ENCODE peak calls at places on chromosomes 12 and 14, in seven cellular contexts. One of them, this sample, is unnamed. For H3K4me1, H3K27me3 and H3K9me3, the result is how much of the 10 kb centered on the place peaks cover.

GRCh38 chr14:99270491-99271287 is 1.3 kb downstream of the BCL11B start:
- DNase-seq in heart right ventricle: no peak
- DNase-seq in pancreas: no peak
- DNase-seq in uterus: no peak
- DNase-seq in cardiac muscle cell: peak
- DNase-seq in psoas muscle: no peak
- DNase-seq in tibial artery: peak
- DNase-seq in this sample: no peak

GRCh38 chr14:58864751-58865519 is 227.2 kb downstream of the DACT1 start:
- DNase-seq in uterus: no peak
- DNase-seq in pancreas: no peak
- DNase-seq in cardiac muscle cell: no peak
- DNase-seq in tibial artery: no peak
- DNase-seq in heart right ventricle: no peak
- DNase-seq in psoas muscle: no peak
- DNase-seq in this sample: no peak

GRCh38 chr12:66092559-66093269 is 37.8 kb downstream of the LLPH start:
- DNase-seq in uterus: no peak
- DNase-seq in tibial artery: no peak
- DNase-seq in cardiac muscle cell: no peak
- DNase-seq in psoas muscle: no peak
- DNase-seq in pancreas: no peak
- DNase-seq in heart right ventricle: no peak
- DNase-seq in this sample: no peak

GRCh38 chr14:33063521-33063920 is 124.8 kb downstream of the NPAS3 start:
- DNase-seq in heart right ventricle: no peak
- DNase-seq in uterus: no peak
- DNase-seq in psoas muscle: no peak
- DNase-seq in cardiac muscle cell: no peak
- DNase-seq in tibial artery: no peak
- DNase-seq in pancreas: no peak
- DNase-seq in this sample: no peak

GRCh38 chr12:4440187-4440941 is 5.3 kb downstream of the FGF6 start:
- DNase-seq in psoas muscle: no peak
- DNase-seq in cardiac muscle cell: no peak
- DNase-seq in pancreas: no peak
- DNase-seq in heart right ventricle: no peak
- DNase-seq in uterus: no peak
- DNase-seq in tibial artery: no peak
- DNase-seq in this sample: peak

GRCh38 chr12:95700316-95700785 is 90.2 kb downstream of the NTN4 start:
- DNase-seq in psoas muscle: no peak
- DNase-seq in cardiac muscle cell: no peak
- DNase-seq in tibial artery: no peak
- DNase-seq in pancreas: no peak
- DNase-seq in heart right ventricle: no peak
- DNase-seq in uterus: no peak
- DNase-seq in this sample: peak

GRCh38 chr14:90419200-90419599 is 22.4 kb downstream of the CALM1 start:
- DNase-seq in cardiac muscle cell: no peak
- DNase-seq in heart right ventricle: peak
- DNase-seq in tibial artery: peak
- DNase-seq in pancreas: peak
- DNase-seq in uterus: peak
- DNase-seq in psoas muscle: peak
- DNase-seq in this sample: peak

GRCh38 chr14:33343016-33343415 is 404.3 kb downstream of the NPAS3 start:
- DNase-seq in uterus: no peak
- DNase-seq in heart right ventricle: no peak
- DNase-seq in psoas muscle: no peak
- DNase-seq in pancreas: no peak
- DNase-seq in cardiac muscle cell: no peak
- DNase-seq in tibial artery: no peak
- DNase-seq in this sample: no peak

GRCh38 chr12:26823391-26823790 is 9.6 kb downstream of the ITPR2 start:
- DNase-seq in heart right ventricle: no peak
- DNase-seq in uterus: no peak
- DNase-seq in tibial artery: no peak
- DNase-seq in pancreas: no peak
- DNase-seq in cardiac muscle cell: no peak
- DNase-seq in psoas muscle: no peak
- DNase-seq in this sample: no peak

GRCh38 chr12:71947645-71948105 is 9.0 kb downstream of the TPH2 start:
- DNase-seq in pancreas: no peak
- DNase-seq in cardiac muscle cell: no peak
- DNase-seq in tibial artery: no peak
- DNase-seq in uterus: no peak
- DNase-seq in heart right ventricle: no peak
- DNase-seq in psoas muscle: peak
- DNase-seq in this sample: no peak

GRCh38 chr12:34033628-34034296 is 11.5 kb downstream of the ALG10 start:
- DNase-seq in heart right ventricle: no peak
- DNase-seq in cardiac muscle cell: peak
- DNase-seq in uterus: no peak
- DNase-seq in pancreas: no peak
- DNase-seq in tibial artery: no peak
- DNase-seq in psoas muscle: no peak
- DNase-seq in this sample: no peak

GRCh38 chr12:2052861-2053674 is at the start of gene CACNA1C:
- DNase-seq in cardiac muscle cell: peak
- DNase-seq in tibial artery: peak
- DNase-seq in psoas muscle: peak
- DNase-seq in pancreas: no peak
- DNase-seq in uterus: peak
- DNase-seq in heart right ventricle: peak
- DNase-seq in this sample: peak

GRCh38 chr12:103877934-103878510 is 37.0 kb upstream of the NT5DC3 start:
- DNase-seq in tibial artery: no peak
- DNase-seq in cardiac muscle cell: peak
- DNase-seq in uterus: no peak
- DNase-seq in heart right ventricle: no peak
- DNase-seq in psoas muscle: peak
- DNase-seq in pancreas: no peak
- DNase-seq in this sample: peak

GRCh38 chr12:107461222-107461980 is 224.2 kb upstream of the PWP1 start:
- DNase-seq in cardiac muscle cell: no peak
- DNase-seq in heart right ventricle: no peak
- DNase-seq in psoas muscle: no peak
- DNase-seq in tibial artery: no peak
- DNase-seq in pancreas: no peak
- DNase-seq in uterus: no peak
- DNase-seq in this sample: peak

GRCh38 chr14:37232907-37233481 is 35.3 kb downstream of the MIPOL1 start:
- DNase-seq in psoas muscle: no peak
- DNase-seq in uterus: no peak
- DNase-seq in tibial artery: no peak
- DNase-seq in cardiac muscle cell: peak
- DNase-seq in pancreas: no peak
- DNase-seq in heart right ventricle: no peak
- DNase-seq in this sample: no peak

GRCh38 chr14:69317780-69318179 is 57.8 kb downstream of the GALNT16 start:
- DNase-seq in cardiac muscle cell: no peak
- DNase-seq in pancreas: no peak
- DNase-seq in psoas muscle: no peak
- DNase-seq in tibial artery: peak
- DNase-seq in uterus: peak
- DNase-seq in heart right ventricle: no peak
- DNase-seq in this sample: peak

GRCh38 chr12:109885616-109886015 is 5.3 kb upstream of the GLTP start:
- DNase-seq in psoas muscle: no peak
- DNase-seq in heart right ventricle: no peak
- DNase-seq in tibial artery: no peak
- DNase-seq in uterus: no peak
- DNase-seq in pancreas: no peak
- DNase-seq in cardiac muscle cell: no peak
- DNase-seq in this sample: peak

GRCh38 chr12:78473136-78473535 is 391.4 kb upstream of the SYT1 start:
- DNase-seq in uterus: no peak
- DNase-seq in psoas muscle: no peak
- DNase-seq in cardiac muscle cell: no peak
- DNase-seq in tibial artery: no peak
- DNase-seq in heart right ventricle: no peak
- DNase-seq in pancreas: no peak
- DNase-seq in this sample: no peak

GRCh38 chr12:90627180-90627896 is 327.6 kb downstream of the CCER1 start:
- DNase-seq in tibial artery: no peak
- DNase-seq in heart right ventricle: no peak
- DNase-seq in cardiac muscle cell: no peak
- DNase-seq in uterus: no peak
- DNase-seq in pancreas: no peak
- DNase-seq in psoas muscle: no peak
- DNase-seq in this sample: no peak

GRCh38 chr12:124620606-124621295 is 53.3 kb upstream of the NCOR2 start:
- DNase-seq in pancreas: no peak
- DNase-seq in tibial artery: no peak
- DNase-seq in uterus: no peak
- DNase-seq in heart right ventricle: no peak
- DNase-seq in psoas muscle: no peak
- DNase-seq in cardiac muscle cell: no peak
- DNase-seq in this sample: no peak

GRCh38 chr14:92247937-92248336 is 75.0 kb upstream of the SLC24A4 start:
- DNase-seq in heart right ventricle: no peak
- DNase-seq in cardiac muscle cell: no peak
- DNase-seq in pancreas: no peak
- DNase-seq in psoas muscle: no peak
- DNase-seq in tibial artery: no peak
- DNase-seq in uterus: no peak
- DNase-seq in this sample: no peak

GRCh38 chr14:92247347-92247746 is 75.6 kb upstream of the SLC24A4 start:
- DNase-seq in pancreas: no peak
- DNase-seq in uterus: no peak
- DNase-seq in cardiac muscle cell: no peak
- DNase-seq in tibial artery: no peak
- DNase-seq in psoas muscle: no peak
- DNase-seq in heart right ventricle: no peak
- DNase-seq in this sample: no peak

GRCh38 chr14:92244805-92245204 is 78.2 kb upstream of the SLC24A4 start:
- DNase-seq in uterus: no peak
- DNase-seq in psoas muscle: no peak
- DNase-seq in pancreas: no peak
- DNase-seq in heart right ventricle: no peak
- DNase-seq in cardiac muscle cell: no peak
- DNase-seq in tibial artery: no peak
- DNase-seq in this sample: no peak

GRCh38 chr14:92252291-92252690 is 70.7 kb upstream of the SLC24A4 start:
- DNase-seq in heart right ventricle: no peak
- DNase-seq in uterus: no peak
- DNase-seq in psoas muscle: no peak
- DNase-seq in pancreas: no peak
- DNase-seq in tibial artery: no peak
- DNase-seq in cardiac muscle cell: no peak
- DNase-seq in this sample: no peak

GRCh38 chr14:92248638-92249037 is 74.3 kb upstream of the SLC24A4 start:
- DNase-seq in uterus: no peak
- DNase-seq in pancreas: no peak
- DNase-seq in psoas muscle: no peak
- DNase-seq in tibial artery: no peak
- DNase-seq in heart right ventricle: no peak
- DNase-seq in cardiac muscle cell: no peak
- DNase-seq in this sample: no peak
- H3K4me1 ChIP-seq in uterus: under half
- H3K4me1 ChIP-seq in pancreas: under half
- H3K4me1 ChIP-seq in psoas muscle: under half
- H3K4me1 ChIP-seq in tibial artery: under half
- H3K4me1 ChIP-seq in heart right ventricle: under half
- H3K4me1 ChIP-seq in cardiac muscle cell: under half
- H3K4me1 ChIP-seq in this sample: under half

GRCh38 chr14:53950031-53950793 is 6.4 kb downstream of the BMP4 start:
- DNase-seq in psoas muscle: no peak
- DNase-seq in cardiac muscle cell: no peak
- DNase-seq in pancreas: no peak
- DNase-seq in tibial artery: no peak
- DNase-seq in uterus: no peak
- DNase-seq in heart right ventricle: no peak
- DNase-seq in this sample: no peak
- H3K27me3 ChIP-seq in psoas muscle: half or more
- H3K27me3 ChIP-seq in cardiac muscle cell: under half
- H3K27me3 ChIP-seq in pancreas: under half
- H3K27me3 ChIP-seq in tibial artery: under half
- H3K27me3 ChIP-seq in uterus: under half
- H3K27me3 ChIP-seq in heart right ventricle: under half
- H3K27me3 ChIP-seq in this sample: under half

GRCh38 chr12:132954471-132955048 is 1.5 kb downstream of the ZNF605 start:
- DNase-seq in psoas muscle: no peak
- DNase-seq in tibial artery: peak
- DNase-seq in heart right ventricle: no peak
- DNase-seq in pancreas: no peak
- DNase-seq in uterus: no peak
- DNase-seq in cardiac muscle cell: no peak
- DNase-seq in this sample: no peak

GRCh38 chr12:132953163-132953425 is 3.0 kb downstream of the ZNF605 start:
- DNase-seq in psoas muscle: no peak
- DNase-seq in tibial artery: peak
- DNase-seq in uterus: no peak
- DNase-seq in cardiac muscle cell: no peak
- DNase-seq in pancreas: no peak
- DNase-seq in heart right ventricle: no peak
- DNase-seq in this sample: no peak

GRCh38 chr12:132955094-132955932 is 793 bp downstream of the ZNF605 start:
- DNase-seq in psoas muscle: peak
- DNase-seq in tibial artery: no peak
- DNase-seq in uterus: peak
- DNase-seq in pancreas: peak
- DNase-seq in cardiac muscle cell: peak
- DNase-seq in heart right ventricle: peak
- DNase-seq in this sample: no peak

GRCh38 chr12:132952371-132953162 is 3.5 kb downstream of the ZNF605 start:
- DNase-seq in psoas muscle: no peak
- DNase-seq in cardiac muscle cell: no peak
- DNase-seq in tibial artery: peak
- DNase-seq in pancreas: no peak
- DNase-seq in uterus: no peak
- DNase-seq in heart right ventricle: no peak
- DNase-seq in this sample: peak

GRCh38 chr12:132953771-132954170 is 2.3 kb downstream of the ZNF605 start:
- DNase-seq in heart right ventricle: no peak
- DNase-seq in pancreas: no peak
- DNase-seq in psoas muscle: no peak
- DNase-seq in uterus: no peak
- DNase-seq in cardiac muscle cell: no peak
- DNase-seq in tibial artery: peak
- DNase-seq in this sample: peak
- H3K9me3 ChIP-seq in heart right ventricle: under half
- H3K9me3 ChIP-seq in pancreas: under half
- H3K9me3 ChIP-seq in psoas muscle: under half
- H3K9me3 ChIP-seq in uterus: under half
- H3K9me3 ChIP-seq in cardiac muscle cell: under half
- H3K9me3 ChIP-seq in tibial artery: under half
- H3K9me3 ChIP-seq in this sample: under half

DNA sequence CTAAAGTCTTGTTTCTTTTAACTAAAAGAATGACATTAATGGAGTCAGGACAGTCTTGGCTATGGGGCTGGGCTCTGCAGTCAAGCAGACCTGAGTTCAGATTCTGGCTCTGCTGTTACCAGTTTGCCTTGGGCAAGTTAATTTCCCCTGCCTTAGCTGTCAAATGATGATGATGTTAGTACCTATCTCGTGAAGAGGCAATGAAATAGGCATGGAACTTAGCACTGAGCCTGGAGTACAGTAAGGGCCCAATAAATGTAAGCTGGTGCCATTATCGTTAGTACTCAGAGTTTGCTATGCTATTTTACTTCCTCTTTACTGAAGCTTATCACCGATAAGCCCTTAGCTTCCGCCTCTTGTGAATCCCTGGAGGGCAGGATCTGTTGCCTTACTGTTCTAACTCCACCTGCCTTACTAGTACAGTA is 8.5 kb downstream of the FBXW8 start:
- DNase-seq in heart right ventricle: no peak
- DNase-seq in psoas muscle: no peak
- DNase-seq in cardiac muscle cell: no peak
- DNase-seq in pancreas: no peak
- DNase-seq in tibial artery: no peak
- DNase-seq in uterus: no peak
- DNase-seq in this sample: no peak
- H3K4me1 ChIP-seq in heart right ventricle: under half
- H3K4me1 ChIP-seq in psoas muscle: under half
- H3K4me1 ChIP-seq in cardiac muscle cell: under half
- H3K4me1 ChIP-seq in pancreas: under half
- H3K4me1 ChIP-seq in tibial artery: under half
- H3K4me1 ChIP-seq in uterus: under half
- H3K4me1 ChIP-seq in this sample: under half